ENCODE peak calls at places on chromosome 22, in four cellular contexts. K, I, N and T are unnamed samples. For H3K4me1, the result is how much of the 10 kb centered on the place peaks cover.

GRCh38 chr22:27629908-27630733 is 171.4 kb downstream of the MN1 start:
- DNase-seq in K (no peak), I (no peak), N (no peak), T (no peak)

GRCh38 chr22:11605468-11605981 is 3922.5 kb upstream of the OR11H1 start:
- DNase-seq in K (no peak), I (no peak), N (peak), T (peak)

GRCh38 chr22:22362939-22363338 is 118.4 kb downstream of the VPREB1 start:
- DNase-seq in K (no peak), I (no peak), N (no peak), T (no peak)

GRCh38 chr22:42662114-42663021 is 13.2 kb upstream of the CYB5R3 start:
- DNase-seq in K (peak), I (peak), N (peak), T (peak)

GRCh38 chr22:26675687-26676273 is 18.4 kb downstream of the MIAT start:
- DNase-seq in K (no peak), I (no peak), N (no peak), T (no peak)

GRCh38 chr22:20403779-20404140 is 9.8 kb downstream of the ZNF74 start:
- DNase-seq in K (peak), I (no peak), N (no peak), T (peak)

GRCh38 chr22:40499187-40499753 is 128.9 kb downstream of the SGSM3 start:
- DNase-seq in K (peak), I (no peak), N (no peak), T (no peak)

GRCh38 chr22:40310771-40311120 is 35.6 kb upstream of the ADSL start:
- DNase-seq in K (no peak), I (no peak), N (no peak), T (no peak)

GRCh38 chr22:23180893-23181762 is 819 bp downstream of the BCR start:
- DNase-seq in K (peak), I (peak), N (no peak), T (peak)

GRCh38 chr22:20423636-20424511 is 13.8 kb downstream of the SCARF2 start:
- DNase-seq in K (no peak), I (no peak), N (peak), T (peak)

GRCh38 chr22:22945195-22945594 is 57.6 kb downstream of the IGLL5 start:
- DNase-seq in K (no peak), I (no peak), N (peak), T (no peak)

GRCh38 chr22:46761539-46762237 is 762 bp upstream of the TBC1D22A start:
- DNase-seq in K (no peak), I (no peak), N (no peak), T (peak)

GRCh38 chr22:17266261-17266971 is 47.2 kb upstream of the ADA2 start:
- DNase-seq in K (no peak), I (no peak), N (no peak), T (no peak)

GRCh38 chr22:45227645-45228400 is 12.9 kb downstream of the KIAA0930 start:
- DNase-seq in K (no peak), I (no peak), N (no peak), T (no peak)

GRCh38 chr22:42909363-42910058 is 52.4 kb upstream of the ARFGAP3 start:
- DNase-seq in K (no peak), I (no peak), N (no peak), T (no peak)

GRCh38 chr22:46809153-46809885 is 46.9 kb downstream of the TBC1D22A start:
- DNase-seq in K (peak), I (no peak), N (no peak), T (no peak)

GRCh38 chr22:23353696-23354095 is 173.4 kb downstream of the BCR start:
- DNase-seq in K (no peak), I (no peak), N (no peak), T (no peak)

GRCh38 chr22:42322562-42322926 is 52.1 kb upstream of the TCF20 start:
- DNase-seq in K (no peak), I (no peak), N (no peak), T (no peak)

GRCh38 chr22:31240011-31240410 is 27.9 kb downstream of the LIMK2 start:
- DNase-seq in K (no peak), I (no peak), N (no peak), T (no peak)

GRCh38 chr22:20967697-20968201 is 694 bp downstream of the AIFM3 start:
- DNase-seq in K (no peak), I (no peak), N (no peak), T (peak)

GRCh38 chr22:46649176-46650077 is 29.2 kb downstream of the GRAMD4 start:
- DNase-seq in K (no peak), I (no peak), N (no peak), T (no peak)

GRCh38 chr22:29044657-29045176 is 16.9 kb downstream of the C22orf31 start:
- DNase-seq in K (no peak), I (no peak), N (no peak), T (no peak)

GRCh38 chr22:33971561-33971961 is 51.3 kb upstream of the LARGE1 start:
- DNase-seq in K (no peak), I (no peak), N (no peak), T (no peak)

GRCh38 chr22:41021655-41022454 is 70.5 kb upstream of the EP300 start:
- DNase-seq in K (peak), I (peak), N (peak), T (peak)

GRCh38 chr22:23159287-23159622 is 14.0 kb downstream of the RAB36 start:
- DNase-seq in K (no peak), I (no peak), N (no peak), T (peak)

GRCh38 chr22:50251472-50252054 is 498 bp upstream of the HDAC10 start:
- DNase-seq in K (no peak), I (no peak), N (no peak), T (no peak)

GRCh38 chr22:50249382-50250248 is 1.4 kb downstream of the HDAC10 start:
- DNase-seq in K (no peak), I (no peak), N (no peak), T (no peak)

GRCh38 chr22:50252081-50253045 is 1.3 kb upstream of the HDAC10 start:
- DNase-seq in K (peak), I (peak), N (peak), T (peak)

GRCh38 chr22:50250249-50250554 is 863 bp downstream of the HDAC10 start:
- DNase-seq in K (no peak), I (no peak), N (no peak), T (no peak)

GRCh38 chr22:50250555-50251471 is at the start of gene HDAC10:
- DNase-seq in K (peak), I (peak), N (peak), T (peak)
- H3K4me1 ChIP-seq in K (under half), I (under half), N (under half), T (under half)

DNA sequence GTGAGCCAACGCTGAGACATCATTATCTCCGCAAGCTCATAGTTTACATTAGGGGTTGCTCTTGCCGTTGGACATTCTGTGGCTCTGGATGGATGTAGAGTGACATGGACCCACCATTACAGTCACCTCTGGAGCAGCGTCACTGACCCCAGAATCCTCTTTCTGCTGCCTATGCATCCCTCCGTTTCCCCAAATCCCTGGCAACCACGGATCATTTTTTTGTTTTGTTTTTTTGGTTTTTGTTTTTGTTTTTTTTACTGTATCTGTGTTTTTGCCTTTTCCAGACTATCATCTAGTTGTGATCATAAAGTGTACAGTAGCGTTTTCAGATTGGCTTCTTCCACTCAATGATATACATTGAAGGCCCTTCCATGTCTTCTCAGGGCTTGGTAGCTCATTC is 4.0 kb downstream of the PARVB start:
- DNase-seq in K (no peak), I (no peak), N (no peak), T (no peak)
- H3K4me1 ChIP-seq in K (under half), I (under half), N (under half), T (half or more)

GRCh38 chr22:37243402-37244113 is 511 bp downstream of the RAC2 start:
- DNase-seq in K (no peak), I (no peak), N (no peak), T (peak)
- H3K4me1 ChIP-seq in K (under half), I (half or more), N (under half), T (half or more)

GRCh38 chr22:32775957-32776356 is 25.5 kb upstream of the TIMP3 start:
- DNase-seq in K (no peak), I (no peak), N (no peak), T (no peak)
- H3K4me1 ChIP-seq in K (under half), I (under half), N (under half), T (under half)

GRCh38 chr22:19289475-19290161 is 1.9 kb downstream of the CLTCL1 start:
- DNase-seq in K (no peak), I (peak), N (no peak), T (no peak)

GRCh38 chr22:19291218-19291579 is 320 bp downstream of the CLTCL1 start:
- DNase-seq in K (peak), I (peak), N (peak), T (no peak)

GRCh38 chr22:19292262-19293230 is 1.0 kb upstream of the CLTCL1 start:
- DNase-seq in K (peak), I (peak), N (peak), T (peak)

GRCh38 chr22:19291580-19292261 is at the start of gene CLTCL1:
- DNase-seq in K (peak), I (peak), N (peak), T (peak)

DNA sequence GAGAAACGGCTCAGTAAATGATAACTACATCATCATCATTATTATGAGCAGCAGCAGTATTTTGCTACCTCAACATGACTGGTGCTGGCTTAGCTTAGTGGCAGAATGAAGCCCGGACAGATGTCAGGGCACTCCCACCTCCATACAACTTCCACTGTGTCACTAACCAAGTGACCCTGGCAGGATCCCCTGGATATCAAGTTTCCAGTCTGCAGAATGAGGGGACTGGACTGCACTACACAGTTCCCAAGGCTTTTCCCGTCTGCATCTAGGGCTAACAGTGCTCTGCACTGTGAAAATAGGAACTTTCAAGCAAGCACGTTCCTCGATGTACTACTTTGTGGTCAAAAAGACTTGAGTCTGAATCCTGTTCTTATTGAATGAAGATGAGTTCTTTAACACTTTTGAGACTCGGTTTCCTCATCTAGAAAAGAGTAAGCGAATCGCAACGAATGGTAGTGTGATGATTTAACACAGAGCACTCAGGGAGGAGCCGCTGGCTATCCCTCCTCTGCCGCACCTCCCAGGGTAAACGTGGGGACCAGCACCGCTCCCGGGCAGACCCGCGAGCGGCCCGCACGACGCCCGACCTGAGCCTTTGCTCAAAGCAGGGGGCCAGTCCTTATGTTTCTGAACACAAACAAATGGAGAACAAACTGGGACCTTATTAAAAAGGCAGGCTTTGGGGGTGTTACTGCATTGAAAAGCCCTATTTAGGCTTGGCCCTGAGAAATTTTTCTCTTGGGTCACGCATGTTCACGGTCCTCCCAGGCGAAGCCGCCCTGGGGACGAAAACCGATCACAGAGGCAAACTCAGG is 910 bp downstream of the CLTCL1 start:
- DNase-seq in K (no peak), I (no peak), N (no peak), T (peak)
- H3K4me1 ChIP-seq in K (under half), I (under half), N (under half), T (under half)

GRCh38 chr22:39080993-39081513 is 4.0 kb downstream of the APOBEC3G start:
- DNase-seq in K (no peak), I (no peak), N (no peak), T (peak)

GRCh38 chr22:39078329-39078728 is 1.3 kb downstream of the APOBEC3G start:
- DNase-seq in K (no peak), I (peak), N (no peak), T (no peak)

GRCh38 chr22:39081557-39081956 is 4.5 kb downstream of the APOBEC3G start:
- DNase-seq in K (no peak), I (no peak), N (no peak), T (peak)

GRCh38 chr22:39077513-39077840 is 402 bp downstream of the APOBEC3G start:
- DNase-seq in K (no peak), I (no peak), N (no peak), T (no peak)

GRCh38 chr22:39080052-39080762 is 3.1 kb downstream of the APOBEC3G start:
- DNase-seq in K (no peak), I (peak), N (no peak), T (peak)
- H3K4me1 ChIP-seq in K (under half), I (half or more), N (under half), T (under half)

GRCh38 chr22:30205281-30206115 is 41.1 kb downstream of the LIF start:
- DNase-seq in K (peak), I (no peak), N (no peak), T (no peak)
- H3K4me1 ChIP-seq in K (under half), I (under half), N (under half), T (under half)

DNA sequence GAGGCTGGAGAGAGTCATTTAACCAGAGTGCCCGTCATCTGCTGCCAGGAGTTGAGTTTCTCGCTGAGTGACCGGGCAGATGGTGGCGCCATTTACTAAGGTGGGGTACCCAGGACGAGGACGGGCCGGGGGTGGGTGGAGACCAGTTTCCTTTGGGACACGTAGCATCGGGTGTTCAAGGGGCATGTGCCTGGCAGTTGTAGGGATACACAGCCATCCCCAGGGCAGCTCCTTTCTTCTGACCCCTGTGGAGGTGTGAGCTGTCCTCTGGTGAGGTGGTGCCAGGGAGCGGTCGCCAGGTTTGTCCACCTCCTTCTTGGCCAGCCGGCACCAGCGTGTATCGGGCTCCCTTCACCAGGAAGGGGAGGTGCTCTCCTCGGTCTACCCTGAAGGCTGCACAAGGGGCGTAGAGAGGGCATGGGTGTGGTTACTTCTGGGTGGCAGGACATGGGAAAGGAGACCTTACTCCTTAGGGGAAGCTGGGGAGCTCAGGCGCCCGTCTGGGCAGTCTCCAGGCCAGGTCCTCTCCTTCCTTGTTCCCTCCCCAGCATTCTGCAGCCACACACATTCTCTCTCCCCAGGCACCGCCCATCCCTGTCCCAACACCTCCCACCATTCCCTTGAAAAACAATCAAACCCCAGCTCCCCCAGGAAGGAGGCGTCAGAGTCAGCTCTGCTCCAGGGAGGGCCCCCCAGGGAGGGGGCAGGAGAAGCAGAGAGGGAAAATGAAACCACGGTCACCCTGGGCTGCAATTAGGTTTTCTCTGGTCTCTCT is 10.3 kb upstream of the MB start:
- DNase-seq in K (peak), I (peak), N (peak), T (no peak)
- H3K4me1 ChIP-seq in K (under half), I (under half), N (under half), T (under half)

GRCh38 chr22:25130462-25130861 is 69.2 kb upstream of the CRYBB3 start:
- DNase-seq in K (no peak), I (no peak), N (no peak), T (no peak)

GRCh38 chr22:25134028-25134427 is 65.6 kb upstream of the CRYBB3 start:
- DNase-seq in K (no peak), I (no peak), N (no peak), T (no peak)

GRCh38 chr22:25134451-25134850 is 65.2 kb upstream of the CRYBB3 start:
- DNase-seq in K (no peak), I (no peak), N (no peak), T (no peak)

GRCh38 chr22:25127274-25127673 is 72.4 kb upstream of the CRYBB3 start:
- DNase-seq in K (no peak), I (no peak), N (no peak), T (no peak)

GRCh38 chr22:25131198-25131887 is 68.3 kb upstream of the CRYBB3 start:
- DNase-seq in K (no peak), I (no peak), N (no peak), T (no peak)
- H3K4me1 ChIP-seq in K (half or more), I (under half), N (under half), T (under half)